ENCODE peak calls at places on chromosomes 16 and 17, in seven cellular contexts. X is fibroblast of lung; A is RPMI8226; K is bronchial epithelial cell; U is activated naive CD8-positive, alpha-beta T cell treated with anti-CD3 and anti-CD28 coated beads, Interleukin-2, amount 10 ng/mL, durations not matched to agents 7 days and 5 days; F is CD4-positive, alpha-beta T cell; R is stimulated activated CD8-positive, alpha-beta memory T cell treated with anti-CD3 and anti-CD28 coated beads, Interleukin-15, amount 100 ng/mL, for 24 hours. C is an unnamed sample.

GRCh38 chr17:17494499-17495447 is 1.4 kb downstream of the RASD1 start:
- DNase-seq in U (peak; percentile 54), A (no peak), R (no peak), X (peak; percentile 53), F (no peak), K (peak; percentile 17), C (no peak)

GRCh38 chr16:1980026-1980769 is 1.1 kb downstream of the NOXO1 start:
- DNase-seq in R (no peak), F (no peak), K (no peak), A (peak; percentile 78), U (no peak), X (no peak), C (no peak)

GRCh38 chr17:15920758-15921239 is 24.1 kb upstream of the ADORA2B start:
- DNase-seq in R (no peak), U (no peak), X (peak; percentile 97), F (no peak), A (no peak), K (peak; percentile 82), C (no peak)

GRCh38 chr17:49016775-49017463 is 19.7 kb downstream of the IGF2BP1 start:
- DNase-seq in R (no peak), U (no peak), A (peak; percentile 22), X (peak; percentile 79), F (no peak), K (peak; percentile 78), C (no peak)

GRCh38 chr16:55502801-55503366 is 6.0 kb upstream of the LPCAT2 start:
- DNase-seq in U (no peak), F (no peak), A (no peak), R (no peak), K (no peak), X (peak; percentile 97), C (no peak)

GRCh38 chr17:76239538-76240274 is 587 bp downstream of the RNF157 start:
- DNase-seq in K (no peak), A (no peak), X (no peak), U (peak; percentile 65), F (no peak), R (no peak), C (no peak)

GRCh38 chr16:56347166-56347565 is 78.2 kb downstream of the AMFR start:
- DNase-seq in A (no peak), X (no peak), U (no peak), R (no peak), F (no peak), K (no peak), C (no peak)

GRCh38 chr17:63358111-63358839 is 87.8 kb downstream of the CYB561 start:
- DNase-seq in F (no peak), R (no peak), K (peak; percentile 20), U (no peak), X (peak; percentile 98), A (no peak), C (no peak)

GRCh38 chr17:44591223-44591622 is 33.9 kb downstream of the FZD2 start:
- DNase-seq in X (no peak), R (no peak), U (no peak), A (no peak), K (no peak), F (no peak), C (no peak)

GRCh38 chr17:65297384-65297783 is 160.2 kb downstream of the RGS9 start:
- DNase-seq in R (no peak), K (peak; percentile 56), A (no peak), U (no peak), F (no peak), X (peak; percentile 40), C (no peak)

GRCh38 chr16:9847146-9847545 is 335.1 kb downstream of the GRIN2A start:
- DNase-seq in F (no peak), K (no peak), U (no peak), R (no peak), A (no peak), X (peak; percentile 31), C (no peak)

GRCh38 chr16:397135-397661 is at the start of gene NME4:
- DNase-seq in A (peak; percentile 59), X (no peak), U (peak; percentile 45), R (no peak), F (no peak), K (no peak), C (no peak)

GRCh38 chr17:19724501-19725420 is 8.4 kb upstream of the SLC47A2 start:
- DNase-seq in K (peak; percentile 63), X (peak; percentile 9), A (peak; percentile 82), F (peak; percentile 19), R (peak; percentile 6), U (no peak), C (no peak)

GRCh38 chr16:57266531-57267268 is 17.8 kb downstream of the PLLP start:
- DNase-seq in R (no peak), X (peak; percentile 29), U (no peak), K (no peak), A (no peak), F (peak; percentile 32), C (no peak)

GRCh38 chr17:40069751-40070643 is 7.2 kb downstream of the THRA start:
- DNase-seq in X (peak; percentile 51), U (no peak), R (no peak), K (no peak), A (peak; percentile 86), F (no peak), C (no peak)

GRCh38 chr17:48718162-48718780 is 4.0 kb downstream of the PRAC1 start:
- DNase-seq in U (no peak), R (no peak), K (no peak), X (no peak), F (no peak), A (no peak), C (no peak)